ENCODE peak calls at places on chromosomes 7 and 10, in five cellular contexts. P is PC-9, D is hepatocyte, K is astrocyte of the spinal cord, C is lower lobe of right lung. E is an unnamed sample.

GRCh38 chr7:105590793-105591192 is 9.5 kb upstream of the EFCAB10 start:
- DNase-seq in P (no peak), D (no peak), K (no peak), C (no peak), E (no peak)

GRCh38 chr10:108204528-108205313 is 1040.2 kb upstream of the SORCS1 start:
- DNase-seq in P (no peak), D (peak; percentile 67), K (peak; percentile 14), C (no peak), E (no peak)

GRCh38 chr7:96734343-96734742 is 24.7 kb upstream of the SEM1 start:
- DNase-seq in P (no peak), D (no peak), K (no peak), C (no peak), E (no peak)

GRCh38 chr7:116734736-116735135 is 62.7 kb downstream of the MET start:
- DNase-seq in P (no peak), D (no peak), K (no peak), C (no peak), E (no peak)

GRCh38 chr7:151454306-151454705 is 14.4 kb upstream of the CRYGN start:
- DNase-seq in P (no peak), D (no peak), K (no peak), C (no peak), E (no peak)

GRCh38 chr10:69636626-69637550 is 6.8 kb downstream of the FAM241B start:
- DNase-seq in P (peak; percentile 61), D (no peak), K (no peak), C (no peak), E (peak; percentile 23)

GRCh38 chr10:29841724-29842649 is 207.2 kb upstream of the SVIL start:
- DNase-seq in P (peak; percentile 71), D (peak; percentile 75), K (peak; percentile 78), C (peak; percentile 75), E (peak; percentile 69)

GRCh38 chr10:29713450-29713849 is 78.7 kb upstream of the SVIL start:
- DNase-seq in P (no peak), D (no peak), K (no peak), C (no peak), E (peak; percentile 50)

GRCh38 chr10:126252884-126253612 is 135.2 kb downstream of the ADAM12 start:
- DNase-seq in P (peak; percentile 42), D (peak; percentile 51), K (peak; percentile 99), C (no peak), E (peak; percentile 10)

GRCh38 chr10:63314020-63314419 is 151.8 kb downstream of the JMJD1C start:
- DNase-seq in P (no peak), D (no peak), K (no peak), C (no peak), E (no peak)

GRCh38 chr7:47808321-47808720 is 139.9 kb downstream of the PKD1L1 start:
- DNase-seq in P (no peak), D (no peak), K (no peak), C (no peak), E (no peak)

GRCh38 chr7:144057954-144058353 is 9.2 kb downstream of the OR2A5 start:
- DNase-seq in P (no peak), D (peak; percentile 63), K (peak; percentile 35), C (no peak), E (no peak)

GRCh38 chr10:86162696-86163400 is 203.7 kb downstream of the GRID1 start:
- DNase-seq in P (no peak), D (no peak), K (no peak), C (no peak), E (no peak)

GRCh38 chr10:86159797-86160196 is 206.8 kb downstream of the GRID1 start:
- DNase-seq in P (no peak), D (no peak), K (no peak), C (no peak), E (no peak)

GRCh38 chr10:86162036-86162435 is 204.6 kb downstream of the GRID1 start:
- DNase-seq in P (no peak), D (no peak), K (no peak), C (no peak), E (no peak)

GRCh38 chr10:86163522-86164215 is 202.9 kb downstream of the GRID1 start:
- DNase-seq in P (no peak), D (peak; percentile 65), K (no peak), C (no peak), E (no peak)

GRCh38 chr10:86160890-86161585 is 205.6 kb downstream of the GRID1 start:
- DNase-seq in P (no peak), D (no peak), K (no peak), C (no peak), E (no peak)
- H3K4me3 ChIP-seq in P (no peak overlapping the region), D (no peak overlapping the region), K (no peak overlapping the region), C (no peak overlapping the region), E (no peak overlapping the region)

GRCh38 chr10:117553171-117553814 is 10.7 kb downstream of the EMX2 start:
- DNase-seq in P (no peak), D (no peak), K (no peak), C (no peak), E (no peak)
- H3K4me3 ChIP-seq in P (no peak overlapping the region), D (no peak overlapping the region), K (no peak overlapping the region), C (no peak overlapping the region), E (no peak overlapping the region)

GRCh38 chr7:8144856-8145255 is 117.1 kb downstream of the ICA1 start:
- DNase-seq in P (no peak), D (no peak), K (no peak), C (no peak), E (no peak)
- H3K4me3 ChIP-seq in P (no peak overlapping the region), D (no peak overlapping the region), K (no peak overlapping the region), C (no peak overlapping the region), E (no peak overlapping the region)

GRCh38 chr10:129800-130199 is 5.5 kb upstream of the ZMYND11 start:
- DNase-seq in P (no peak), D (no peak), K (no peak), C (no peak), E (no peak)
- H3K4me3 ChIP-seq in P (no peak overlapping the region), D (no peak overlapping the region), K (no peak overlapping the region), C (no peak overlapping the region), E (no peak overlapping the region)

DNA sequence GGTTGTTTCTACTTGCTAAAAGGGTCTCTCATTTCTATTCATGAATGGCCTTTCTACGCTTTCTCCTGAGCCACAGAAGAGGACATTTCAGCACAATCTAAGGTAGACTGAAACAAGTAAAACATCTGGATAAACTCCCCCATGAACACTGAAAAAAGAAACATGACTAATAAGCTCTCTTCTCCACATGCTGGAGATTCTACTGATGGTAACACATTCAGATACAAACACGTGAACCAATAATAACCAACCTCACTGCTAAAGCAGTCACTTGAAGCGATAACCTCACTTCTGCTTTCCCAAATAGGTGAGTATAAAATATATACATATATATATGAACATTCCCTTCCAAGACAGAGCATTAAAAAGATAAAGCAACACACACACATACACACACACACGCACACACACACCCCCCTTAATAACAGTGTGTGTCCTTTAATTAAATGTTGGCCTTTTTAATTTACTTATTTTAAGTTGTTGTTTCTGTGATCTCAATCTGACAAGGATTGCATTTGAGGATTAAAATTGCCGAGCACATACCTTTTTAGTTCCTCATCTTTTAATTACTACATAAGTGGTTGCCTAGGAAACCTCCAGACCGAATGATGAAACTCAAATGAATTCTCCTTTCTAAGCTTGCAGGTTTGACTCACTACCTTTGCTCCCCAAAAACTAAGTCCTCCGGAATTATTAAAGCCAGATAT is 292.4 kb upstream of the KLF14 start:
- DNase-seq in P (no peak), D (peak; percentile 20), K (peak; percentile 61), C (no peak), E (no peak)
- H3K4me3 ChIP-seq in P (no peak overlapping the region), D (no peak overlapping the region), K (no peak overlapping the region), C (no peak overlapping the region), E (no peak overlapping the region)

GRCh38 chr7:99324559-99324958 is 1.1 kb upstream of the ARPC1A start:
- DNase-seq in P (no peak), D (no peak), K (no peak), C (no peak), E (no peak)
- H3K4me3 ChIP-seq in P (peak overlapping the region; percentile 93), D (no peak overlapping the region), K (peak overlapping the region; percentile 99), C (no peak overlapping the region), E (peak overlapping the region; percentile 93)

GRCh38 chr7:18829518-18830252 is 287.8 kb downstream of the TWIST1 start:
- DNase-seq in P (no peak), D (no peak), K (peak; percentile 50), C (no peak), E (no peak)
- H3K4me3 ChIP-seq in P (no peak overlapping the region), D (no peak overlapping the region), K (no peak overlapping the region), C (no peak overlapping the region), E (no peak overlapping the region)

GRCh38 chr10:75111367-75111905 is at the start of gene SAMD8:
- DNase-seq in P (peak; percentile 99), D (peak; percentile 99), K (peak; percentile 97), C (peak; percentile 99), E (no peak)

GRCh38 chr10:75107756-75108683 is 3.4 kb upstream of the SAMD8 start:
- DNase-seq in P (no peak), D (no peak), K (no peak), C (no peak), E (no peak)

GRCh38 chr10:75109459-75109778 is 2.0 kb upstream of the SAMD8 start:
- DNase-seq in P (no peak), D (no peak), K (no peak), C (no peak), E (no peak)

GRCh38 chr10:75110006-75110632 is 1.3 kb upstream of the SAMD8 start:
- DNase-seq in P (no peak), D (no peak), K (no peak), C (no peak), E (no peak)

GRCh38 chr10:75108684-75109458 is 2.6 kb upstream of the SAMD8 start:
- DNase-seq in P (peak; percentile 48), D (peak; percentile 58), K (no peak), C (no peak), E (no peak)
- H3K4me3 ChIP-seq in P (no peak overlapping the region), D (no peak overlapping the region), K (no peak overlapping the region), C (no peak overlapping the region), E (no peak overlapping the region)

GRCh38 chr7:100691676-100692577 is 2.1 kb downstream of the GIGYF1 start:
- DNase-seq in P (peak; percentile 72), D (peak; percentile 89), K (peak; percentile 73), C (peak; percentile 84), E (no peak)
- H3K4me3 ChIP-seq in P (peak overlapping the region; percentile 97), D (no peak overlapping the region), K (peak overlapping the region; percentile 12), C (peak overlapping the region; percentile 80), E (peak overlapping the region; percentile 86)

E was measured in LNCaP clone FGC.